ENCODE peak calls at places on chromosomes 1 and 21, in seven cellular contexts. Z, H, F, T, S, G and Q are unnamed samples.

GRCh38 chr1:156848461-156849150 is 10.3 kb downstream of the INSRR start:
- DNase-seq in Z (no peak), H (peak; percentile 45), F (peak; percentile 58), T (peak; percentile 48), S (no peak), G (peak; percentile 56), Q (peak; percentile 85)

GRCh38 chr1:52567943-52568342 is 15.1 kb upstream of the TUT4 start:
- DNase-seq in Z (no peak), H (peak; percentile 24), F (no peak), T (no peak), S (no peak), G (no peak), Q (peak; percentile 24)

GRCh38 chr1:183180213-183180612 is 5.9 kb upstream of the LAMC2 start:
- DNase-seq in Z (no peak), H (peak; percentile 90), F (no peak), T (no peak), S (peak; percentile 35), G (peak; percentile 76), Q (no peak)

GRCh38 chr1:108643492-108644333 is 17.2 kb downstream of the HENMT1 start:
- DNase-seq in Z (peak; percentile 15), H (peak; percentile 80), F (peak; percentile 54), T (peak; percentile 53), S (peak; percentile 75), G (peak; percentile 75), Q (peak; percentile 80)

GRCh38 chr1:36729716-36730510 is 247.2 kb upstream of the CSF3R start:
- DNase-seq in Z (no peak), H (no peak), F (no peak), T (no peak), S (no peak), G (no peak), Q (no peak)

GRCh38 chr1:209820986-209821385 is 6.8 kb upstream of the UTP25 start:
- DNase-seq in Z (no peak), H (no peak), F (no peak), T (no peak), S (no peak), G (no peak), Q (no peak)

GRCh38 chr21:17491716-17492414 is 21.0 kb upstream of the CXADR start:
- DNase-seq in Z (peak; percentile 26), H (peak; percentile 96), F (no peak), T (no peak), S (peak; percentile 94), G (peak; percentile 21), Q (no peak)

GRCh38 chr1:10796029-10796944 is at the start of gene CASZ1:
- DNase-seq in Z (peak; percentile 87), H (peak; percentile 93), F (peak; percentile 95), T (no peak), S (peak; percentile 89), G (peak; percentile 93), Q (peak; percentile 96)

GRCh38 chr1:7643445-7643844 is 127.7 kb upstream of the VAMP3 start:
- DNase-seq in Z (no peak), H (peak; percentile 32), F (no peak), T (no peak), S (no peak), G (peak; percentile 45), Q (no peak)

GRCh38 chr1:245695211-245695610 is 540.4 kb downstream of the KIF26B start:
- DNase-seq in Z (no peak), H (no peak), F (no peak), T (no peak), S (no peak), G (no peak), Q (no peak)

GRCh38 chr1:93738075-93738622 is 56.5 kb upstream of the BCAR3 start:
- DNase-seq in Z (peak; percentile 77), H (peak; percentile 99), F (no peak), T (no peak), S (peak; percentile 98), G (no peak), Q (no peak)

GRCh38 chr1:92486251-92487077 is at the start of gene GFI1:
- DNase-seq in Z (no peak), H (peak; percentile 62), F (peak; percentile 74), T (peak; percentile 87), S (no peak), G (peak; percentile 43), Q (peak; percentile 76)

GRCh38 chr1:29218223-29218622 is 12.5 kb downstream of the MECR start:
- DNase-seq in Z (no peak), H (peak; percentile 64), F (no peak), T (no peak), S (no peak), G (no peak), Q (no peak)

GRCh38 chr1:88935522-88936222 is 44.3 kb upstream of the GTF2B start:
- DNase-seq in Z (peak; percentile 16), H (peak; percentile 54), F (peak; percentile 50), T (peak; percentile 47), S (peak; percentile 51), G (peak; percentile 56), Q (peak; percentile 45)

GRCh38 chr21:22993822-22994574 is 1995.8 kb downstream of the NCAM2 start:
- DNase-seq in Z (no peak), H (no peak), F (no peak), T (no peak), S (no peak), G (no peak), Q (no peak)

GRCh38 chr1:165241321-165241720 is 115.2 kb downstream of the LMX1A start:
- DNase-seq in Z (no peak), H (no peak), F (no peak), T (no peak), S (no peak), G (no peak), Q (no peak)
- H3K4me1 ChIP-seq in Z (no peaks in the 10 kb centered on the region), H (no peaks in the 10 kb centered on the region), F (peaks cover 5% of the 10 kb centered on the region), T (no peaks in the 10 kb centered on the region), S (no peaks in the 10 kb centered on the region), G (no peaks in the 10 kb centered on the region), Q (no peaks in the 10 kb centered on the region)

GRCh38 chr1:236067854-236068454 is 3.1 kb upstream of the NID1 start:
- DNase-seq in Z (no peak), H (no peak), F (no peak), T (no peak), S (no peak), G (no peak), Q (no peak)
- TF ChIP-seq EZH2phosphoT487 in Z (no peak), H (no peak), F (no peak), T (no peak), S (no peak), G (no peak), Q (no peak)

DNA sequence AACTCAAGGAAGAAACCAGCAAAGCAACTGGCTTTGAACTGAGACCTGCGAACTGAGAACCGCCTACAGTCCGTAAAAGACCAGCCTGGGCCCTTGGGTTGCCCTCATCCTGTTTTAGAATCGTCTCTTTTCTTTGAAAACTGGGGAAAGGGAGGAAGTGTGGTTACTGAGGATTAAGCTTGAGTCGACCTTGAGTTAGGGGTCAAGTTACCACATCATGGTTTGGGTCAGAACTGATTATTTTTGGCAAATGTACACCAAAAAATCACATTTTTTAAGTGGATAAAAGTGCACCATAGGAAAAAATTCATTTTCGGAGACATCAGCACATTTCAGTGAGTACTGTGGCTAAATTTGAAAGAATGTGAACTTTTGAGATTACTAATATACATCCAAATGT is 76.9 kb upstream of the KAZN start:
- DNase-seq in Z (no peak), H (no peak), F (no peak), T (no peak), S (no peak), G (no peak), Q (no peak)
- H3K4me1 ChIP-seq in Z (no peaks in the 10 kb centered on the region), H (peaks cover 52% of the 10 kb centered on the region), F (no peaks in the 10 kb centered on the region), T (no peaks in the 10 kb centered on the region), S (peaks cover 52% of the 10 kb centered on the region), G (no peaks in the 10 kb centered on the region), Q (no peaks in the 10 kb centered on the region)

DNA sequence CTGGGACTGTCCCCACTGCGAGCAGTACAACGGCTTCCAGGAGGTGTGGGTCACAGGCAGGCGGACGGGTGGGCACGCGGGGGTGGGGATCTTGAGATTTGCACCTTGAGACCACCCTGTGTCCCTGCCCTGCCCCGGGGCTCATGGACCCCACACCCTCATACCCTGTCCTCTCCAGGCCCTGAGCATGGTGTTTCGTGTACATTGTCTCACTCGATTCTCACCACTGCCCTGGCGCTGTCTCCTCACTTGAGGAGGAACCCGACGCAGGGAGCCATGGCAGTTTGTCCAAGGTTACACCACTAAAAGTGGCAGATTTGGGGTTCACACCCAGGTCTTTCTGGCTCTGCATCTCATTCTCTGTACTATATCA is 7.2 kb downstream of the TMEM201 start:
- DNase-seq in Z (no peak), H (no peak), F (no peak), T (no peak), S (no peak), G (no peak), Q (no peak)
- TF ChIP-seq EZH2phosphoT487 in Z (no peak), H (no peak), F (no peak), T (no peak), S (no peak), G (no peak), Q (no peak)

DNA sequence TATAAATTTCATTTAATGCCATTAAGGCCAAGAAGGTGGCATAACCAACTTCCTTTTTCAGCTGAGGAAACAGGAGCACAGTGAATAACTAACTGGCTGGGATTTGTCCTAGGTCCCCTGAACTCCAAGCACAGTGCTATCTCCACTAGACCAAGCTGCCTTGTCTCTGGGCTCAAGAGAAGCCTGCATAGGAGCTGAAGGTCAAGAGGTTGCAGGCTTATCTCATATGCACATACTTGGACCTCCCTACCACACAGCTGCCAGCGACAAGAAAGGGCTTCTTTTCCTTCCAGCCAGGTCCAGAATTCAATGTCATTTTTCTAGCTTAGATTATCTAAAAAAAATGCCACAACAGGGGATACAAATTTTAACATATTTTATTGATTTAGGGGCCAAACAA is 27.1 kb downstream of the AK2 start:
- DNase-seq in Z (no peak), H (no peak), F (no peak), T (no peak), S (no peak), G (no peak), Q (no peak)
- H3K4me1 ChIP-seq in Z (peaks cover 7% of the 10 kb centered on the region), H (peaks cover 23% of the 10 kb centered on the region), F (peaks cover 11% of the 10 kb centered on the region), T (peaks cover 10% of the 10 kb centered on the region), S (peaks cover 48% of the 10 kb centered on the region), G (peaks cover 14% of the 10 kb centered on the region), Q (peaks cover 4% of the 10 kb centered on the region)